ENCODE peak calls at places on chromosome 10, in five cellular contexts. W is uterus, I is cardiac muscle cell, H is adrenal gland, V is GM10248. K is an unnamed sample.

GRCh38 chr10:7186387-7187032 is 224.3 kb downstream of the SFMBT2 start:
- DNase-seq in H (no peak), W (no peak), V (no peak), I (no peak), K (no peak)

GRCh38 chr10:45456822-45457221 is 82.8 kb downstream of the ALOX5 start:
- DNase-seq in I (no peak), H (no peak), W (no peak), V (no peak), K (no peak)

GRCh38 chr10:47037654-47038425 is 126.6 kb downstream of the PTPN20 start:
- DNase-seq in H (peak; percentile 40), V (no peak), W (no peak), I (no peak), K (no peak)

GRCh38 chr10:58712982-58713381 is 200.3 kb downstream of the BICC1 start:
- DNase-seq in H (no peak), W (no peak), V (no peak), I (no peak), K (no peak)

GRCh38 chr10:116733566-116733965 is 8.8 kb downstream of the HSPA12A start:
- DNase-seq in H (no peak), V (no peak), I (no peak), W (no peak), K (no peak)

GRCh38 chr10:112221545-112221944 is 38.0 kb upstream of the GPAM start:
- DNase-seq in V (no peak), I (no peak), H (no peak), W (no peak), K (no peak)

GRCh38 chr10:128473396-128473795 is 347.2 kb upstream of the MKI67 start:
- DNase-seq in I (no peak), H (no peak), W (no peak), V (no peak), K (no peak)

GRCh38 chr10:95188593-95188992 is 5.4 kb upstream of the ACSM6 start:
- DNase-seq in I (no peak), W (no peak), H (no peak), V (no peak), K (no peak)

GRCh38 chr10:33453081-33453850 is 118.8 kb upstream of the NRP1 start:
- DNase-seq in V (no peak), W (no peak), H (no peak), I (no peak), K (no peak)

GRCh38 chr10:125520968-125521367 is 162.0 kb downstream of the TEX36 start:
- DNase-seq in H (no peak), W (no peak), I (no peak), V (no peak), K (no peak)

GRCh38 chr10:125523347-125523746 is 159.6 kb downstream of the TEX36 start:
- DNase-seq in V (no peak), W (no peak), H (no peak), I (no peak), K (no peak)

GRCh38 chr10:125521721-125522680 is 161.0 kb downstream of the TEX36 start:
- DNase-seq in V (peak; percentile 26), I (no peak), W (no peak), H (peak; percentile 4), K (peak; percentile 15)
- TF ChIP-seq CTCF in V (peak; percentile 36), I (peak; percentile 48), W (no peak), H (peak; percentile 24), K (peak; percentile 95)

GRCh38 chr10:104128214-104128613 is 6.2 kb downstream of the SFR1 start:
- DNase-seq in V (no peak), W (no peak), H (no peak), I (no peak), K (no peak)

GRCh38 chr10:104130041-104130440 is 8.1 kb downstream of the SFR1 start:
- DNase-seq in H (no peak), I (no peak), W (no peak), V (no peak), K (no peak)

GRCh38 chr10:104122273-104123107 is 519 bp downstream of the SFR1 start:
- DNase-seq in H (peak; percentile 30), V (no peak), I (no peak), W (no peak), K (no peak)

GRCh38 chr10:104123397-104123796 is 1.4 kb downstream of the SFR1 start:
- DNase-seq in H (no peak), V (peak; percentile 26), W (no peak), I (no peak), K (no peak)

GRCh38 chr10:104127411-104127810 is 5.4 kb downstream of the SFR1 start:
- DNase-seq in I (peak; percentile 13), H (peak; percentile 5), V (no peak), W (no peak), K (no peak)
- TF ChIP-seq CTCF in I (peak; percentile 4), H (no peak), V (no peak), W (no peak), K (peak; percentile 24)

GRCh38 chr10:73410897-73411296 is 3.0 kb downstream of the ANXA7 start:
- DNase-seq in H (no peak), V (no peak), I (no peak), W (no peak), K (no peak)

GRCh38 chr10:73414230-73414981 is 548 bp upstream of the ANXA7 start:
- DNase-seq in H (no peak), W (no peak), I (no peak), V (no peak), K (no peak)

GRCh38 chr10:73413108-73413527 is 740 bp downstream of the ANXA7 start:
- DNase-seq in H (peak; percentile 72), W (no peak), I (no peak), V (peak; percentile 65), K (peak; percentile 26)

GRCh38 chr10:73416571-73416970 is 2.7 kb upstream of the ANXA7 start:
- DNase-seq in I (no peak), H (no peak), V (no peak), W (no peak), K (no peak)

DNA sequence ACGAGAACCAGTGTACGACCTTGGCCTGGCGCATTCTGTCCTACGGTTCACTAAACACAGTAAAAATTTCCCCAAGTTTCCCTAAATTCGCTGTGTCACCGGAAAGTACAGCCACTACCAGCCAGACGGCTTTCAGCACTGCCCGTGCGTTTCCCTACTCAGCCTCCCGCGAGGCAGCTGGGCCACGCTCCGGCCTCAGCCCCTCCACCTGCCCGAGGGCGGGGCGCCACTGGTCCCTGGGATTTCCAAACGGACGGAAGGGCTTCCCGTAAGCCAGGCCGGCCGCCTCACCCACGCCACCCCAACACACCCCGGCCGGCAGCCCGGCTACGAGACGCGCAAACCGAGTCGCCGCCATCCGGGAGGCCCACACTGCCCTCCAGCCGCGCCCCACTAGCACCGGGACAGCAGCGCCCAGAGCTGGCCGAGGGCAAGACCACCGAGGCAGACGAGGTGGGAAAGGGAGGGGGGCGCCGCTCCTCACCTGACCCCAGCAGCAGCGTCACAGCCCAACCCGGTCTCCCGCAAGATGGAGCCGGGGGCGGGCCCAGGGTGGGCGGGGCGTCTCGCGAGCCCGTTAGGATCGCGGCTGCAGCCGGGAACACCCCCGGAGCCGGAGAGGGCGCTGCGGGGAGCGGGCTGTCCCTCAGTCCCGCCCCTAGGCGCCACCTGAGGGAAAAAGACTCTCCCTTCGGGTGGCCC is at the start of gene ANXA7:
- DNase-seq in V (peak; percentile 99), I (peak; percentile 95), W (peak; percentile 92), H (peak; percentile 96), K (peak; percentile 97)
- TF ChIP-seq CTCF in V (no peak), I (peak; percentile 34), W (peak; percentile 40), H (peak; percentile 22), K (peak; percentile 16)

GRCh38 chr10:78605800-78606350 is 462.9 kb upstream of the ZMIZ1 start:
- DNase-seq in W (peak; percentile 5), H (peak; percentile 29), V (no peak), I (no peak), K (no peak)
- TF ChIP-seq CTCF in W (no peak), H (peak; percentile 15), V (no peak), I (no peak), K (no peak)